ENCODE peak calls at places on chromosomes 12 and 14, in five cellular contexts. G is trophoblast cell, D is mesenchymal stem cell, M is H1, P is H9. R is an unnamed sample. For H3K4me1, the result is how much of the 10 kb centered on the place peaks cover.

GRCh38 chr12:1907652-1908611 is 10.5 kb downstream of the CACNA2D4 start:
- DNase-seq in D (no peak), G (peak), P (peak), M (peak), R (no peak)

GRCh38 chr12:50296554-50296953 is 13.2 kb upstream of the LIMA1 start:
- DNase-seq in M (no peak), P (no peak), D (no peak), G (no peak), R (no peak)

GRCh38 chr12:76915381-76916169 is 36.8 kb upstream of the CSRP2 start:
- DNase-seq in D (peak), M (no peak), G (peak), P (no peak), R (no peak)

GRCh38 chr14:55807536-55807935 is 227.5 kb downstream of the KTN1 start:
- DNase-seq in G (no peak), D (no peak), M (no peak), P (no peak), R (no peak)

GRCh38 chr12:114993202-114993601 is 309.2 kb upstream of the TBX3 start:
- DNase-seq in P (no peak), D (peak), M (no peak), G (no peak), R (no peak)

GRCh38 chr12:113683566-113683965 is 211.9 kb upstream of the LHX5 start:
- DNase-seq in P (no peak), D (no peak), M (no peak), G (no peak), R (no peak)

GRCh38 chr12:54038760-54039414 is 6.0 kb downstream of the HOXC5 start:
- DNase-seq in M (no peak), P (no peak), G (no peak), D (no peak), R (no peak)

GRCh38 chr14:31943861-31944255 is 133.2 kb upstream of the ARHGAP5 start:
- DNase-seq in P (no peak), M (no peak), D (no peak), G (no peak), R (no peak)

GRCh38 chr12:59708484-59708883 is 112.7 kb downstream of the SLC16A7 start:
- DNase-seq in M (no peak), G (no peak), D (no peak), P (no peak), R (peak)

GRCh38 chr14:43539210-43539609 is 967.9 kb downstream of the FSCB start:
- DNase-seq in D (peak), M (no peak), P (peak), G (peak), R (peak)

GRCh38 chr12:107400686-107401447 is 284.7 kb upstream of the PWP1 start:
- DNase-seq in P (no peak), G (no peak), M (no peak), D (peak), R (no peak)

GRCh38 chr12:15801770-15802393 is 12.7 kb upstream of the EPS8 start:
- DNase-seq in D (peak), P (no peak), G (peak), M (no peak), R (no peak)

GRCh38 chr12:105363890-105364289 is 33.4 kb downstream of the C12orf75 start:
- DNase-seq in M (no peak), G (no peak), P (no peak), D (no peak), R (no peak)

GRCh38 chr14:95323361-95323760 is 3.7 kb upstream of the CLMN start:
- DNase-seq in P (no peak), D (no peak), M (no peak), G (peak), R (no peak)

GRCh38 chr14:58922211-58922940 is 266.1 kb upstream of the DAAM1 start:
- DNase-seq in P (no peak), D (peak), M (no peak), G (peak), R (no peak)

GRCh38 chr12:63944586-63945228 is 100.2 kb downstream of the SRGAP1 start:
- DNase-seq in D (no peak), M (no peak), G (no peak), P (no peak), R (no peak)

GRCh38 chr12:86137936-86138335 is 118.3 kb downstream of the MGAT4C start:
- DNase-seq in D (peak), G (peak), M (no peak), P (no peak), R (no peak)

GRCh38 chr12:28550757-28551381 is 360.6 kb downstream of the CCDC91 start:
- DNase-seq in M (no peak), G (no peak), P (no peak), D (peak), R (no peak)

GRCh38 chr12:3149505-3150307 is 72.5 kb downstream of the TSPAN9 start:
- DNase-seq in M (no peak), P (no peak), G (no peak), D (no peak), R (no peak)

GRCh38 chr12:56032006-56032405 is 9.7 kb upstream of the RPS26 start:
- DNase-seq in D (no peak), M (no peak), G (no peak), P (no peak), R (no peak)

GRCh38 chr14:31283568-31284252 is 76.1 kb upstream of the HECTD1 start:
- DNase-seq in P (no peak), G (no peak), M (no peak), D (peak), R (no peak)

GRCh38 chr12:1272132-1272531 is 281.1 kb downstream of the ERC1 start:
- DNase-seq in G (no peak), M (no peak), P (no peak), D (no peak), R (no peak)

GRCh38 chr14:29926701-29927595 is 699 bp downstream of the PRKD1 start:
- DNase-seq in D (peak), M (peak), P (peak), G (peak), R (peak)

GRCh38 chr12:109947511-109947910 is 47.4 kb downstream of the TCHP start:
- DNase-seq in P (no peak), G (no peak), D (peak), M (no peak), R (no peak)

GRCh38 chr12:56414401-56414800 is 34.8 kb downstream of the TIMELESS start:
- DNase-seq in G (no peak), D (no peak), M (no peak), P (no peak), R (no peak)

GRCh38 chr14:33834101-33834955 is 116.5 kb downstream of the EGLN3 start:
- DNase-seq in G (no peak), P (no peak), M (no peak), D (no peak), R (no peak)

GRCh38 chr14:32826404-32827082 is 112.1 kb upstream of the NPAS3 start:
- DNase-seq in M (no peak), P (peak), G (no peak), D (no peak), R (no peak)

GRCh38 chr12:45214071-45214470 is 1.8 kb upstream of the ANO6 start:
- DNase-seq in P (no peak), M (no peak), G (no peak), D (no peak), R (no peak)

GRCh38 chr12:14366211-14366762 is 805 bp downstream of the ATF7IP start:
- DNase-seq in M (no peak), P (no peak), D (no peak), G (peak), R (no peak)

GRCh38 chr14:53791116-53791515 is 165.5 kb downstream of the BMP4 start:
- DNase-seq in P (no peak), M (no peak), D (no peak), G (no peak), R (no peak)

GRCh38 chr14:50303744-50304471 is 8.1 kb downstream of the L2HGDH start:
- DNase-seq in M (no peak), D (peak), P (no peak), G (peak), R (no peak)

GRCh38 chr14:64442300-64442988 is 22.9 kb upstream of the AKAP5 start:
- DNase-seq in D (no peak), P (no peak), M (no peak), G (no peak), R (no peak)

GRCh38 chr12:124864326-124864752 is 675 bp upstream of the SCARB1 start:
- DNase-seq in D (no peak), P (no peak), G (peak), M (no peak), R (no peak)

GRCh38 chr12:124867389-124867930 is 3.8 kb upstream of the SCARB1 start:
- DNase-seq in D (peak), G (peak), M (no peak), P (no peak), R (no peak)

GRCh38 chr12:124866883-124867232 is 3.2 kb upstream of the SCARB1 start:
- DNase-seq in P (no peak), M (no peak), G (no peak), D (no peak), R (no peak)

GRCh38 chr12:124865728-124866127 is 2.1 kb upstream of the SCARB1 start:
- DNase-seq in G (no peak), P (no peak), M (no peak), D (no peak), R (no peak)

DNA sequence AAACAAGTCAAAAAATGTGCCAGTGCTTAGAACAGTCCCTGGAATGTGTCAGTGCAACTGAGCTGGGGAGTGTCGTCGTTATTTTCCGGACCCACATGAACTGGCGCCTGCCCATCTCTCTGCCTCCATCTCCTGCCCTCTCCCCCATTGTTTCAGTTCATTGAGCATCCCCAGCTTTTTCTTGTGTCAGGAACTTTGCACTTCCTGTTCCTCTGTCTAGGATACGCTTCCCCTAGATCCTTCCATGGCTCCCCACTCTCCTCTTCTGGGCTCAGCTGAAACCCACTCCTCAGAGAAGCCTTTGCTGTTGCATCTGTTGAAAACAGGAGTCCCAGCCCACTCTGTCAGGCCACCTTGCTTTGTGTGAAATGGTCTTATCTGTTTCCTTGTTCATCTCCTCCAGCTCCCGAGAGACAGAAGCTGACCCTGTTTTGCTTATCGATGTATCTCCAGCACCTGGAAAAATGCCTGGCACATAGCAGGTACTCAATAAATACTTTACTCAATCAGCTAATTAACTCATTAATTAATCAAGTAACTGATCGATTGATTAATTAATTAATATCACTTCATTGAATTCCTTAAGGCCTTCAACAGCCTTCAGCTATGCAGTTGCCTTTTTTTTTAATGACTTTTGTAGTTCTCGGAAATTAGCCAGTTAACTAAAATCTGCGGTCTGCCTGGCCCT is 2.7 kb upstream of the SCARB1 start:
- DNase-seq in P (no peak), D (no peak), M (no peak), G (no peak), R (no peak)
- H2BK120ac ChIP-seq in P (no peak), D (no peak), M (no peak), G (no peak), R (no peak)

GRCh38 chr12:122724641-122725243 is 5.9 kb downstream of the HCAR1 start:
- DNase-seq in D (no peak), G (no peak), P (no peak), M (no peak), R (no peak)
- H3K4me1 ChIP-seq in D (under half), G (under half), P (under half), M (under half), R (under half)

GRCh38 chr12:13177373-13177772 is 19.2 kb upstream of the EMP1 start:
- DNase-seq in D (no peak), M (peak), P (no peak), G (no peak), R (no peak)
- H2BK12ac ChIP-seq in D (no peak), M (no peak), P (no peak), G (no peak), R (no peak)

GRCh38 chr14:51652168-51653095 is 722 bp downstream of the FRMD6 start:
- DNase-seq in M (peak), D (no peak), P (peak), G (peak), R (no peak)

GRCh38 chr14:51650721-51651387 is 856 bp upstream of the FRMD6 start:
- DNase-seq in D (no peak), M (peak), G (peak), P (peak), R (peak)

GRCh38 chr14:51653855-51654548 is 2.3 kb downstream of the FRMD6 start:
- DNase-seq in P (no peak), D (no peak), M (no peak), G (no peak), R (no peak)

GRCh38 chr14:51653096-51653814 is 1.5 kb downstream of the FRMD6 start:
- DNase-seq in P (no peak), M (no peak), D (peak), G (peak), R (no peak)

DNA sequence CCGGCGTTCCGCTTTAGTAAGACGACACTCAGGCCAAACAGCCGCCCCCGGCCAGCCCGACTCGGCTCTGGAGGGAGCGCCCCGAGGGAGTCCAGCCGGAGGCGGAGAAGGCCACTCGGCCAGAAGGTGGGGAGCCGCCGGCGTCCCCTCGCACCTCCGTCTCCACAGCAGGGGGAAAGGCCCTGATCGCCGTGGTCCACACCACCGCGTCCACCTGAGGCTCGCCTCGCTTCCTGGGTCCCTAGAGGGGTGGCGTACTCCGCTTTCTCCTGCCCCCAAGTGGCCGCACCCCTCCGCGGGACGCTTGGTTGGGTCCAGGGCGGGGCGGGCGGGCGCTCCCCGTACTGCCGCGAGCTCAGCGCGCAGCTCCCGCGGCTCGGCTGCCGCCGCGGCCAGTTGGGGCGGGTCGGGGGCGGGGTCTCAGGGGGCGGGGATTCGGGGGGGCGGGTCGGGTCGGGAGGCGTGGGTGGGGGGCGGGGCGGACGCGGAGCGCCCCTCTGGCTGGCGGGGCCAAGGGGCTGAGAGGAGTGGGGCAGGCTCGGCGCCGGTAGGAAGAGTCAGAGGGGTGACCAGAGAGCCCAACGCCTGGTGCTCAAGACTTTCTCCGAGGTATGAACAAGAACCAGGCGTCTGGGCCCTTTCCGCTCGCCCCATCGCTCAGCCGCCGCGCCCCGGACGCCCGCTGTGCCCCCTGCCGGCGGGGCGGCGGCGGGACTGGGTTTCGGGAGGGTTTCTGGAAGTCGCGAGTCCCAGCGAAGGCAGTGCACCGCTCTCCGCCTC is at the start of gene FRMD6:
- DNase-seq in M (peak), P (peak), G (peak), D (peak), R (peak)
- H2BK120ac ChIP-seq in M (peak), P (peak), G (peak), D (peak), R (peak)

DNA sequence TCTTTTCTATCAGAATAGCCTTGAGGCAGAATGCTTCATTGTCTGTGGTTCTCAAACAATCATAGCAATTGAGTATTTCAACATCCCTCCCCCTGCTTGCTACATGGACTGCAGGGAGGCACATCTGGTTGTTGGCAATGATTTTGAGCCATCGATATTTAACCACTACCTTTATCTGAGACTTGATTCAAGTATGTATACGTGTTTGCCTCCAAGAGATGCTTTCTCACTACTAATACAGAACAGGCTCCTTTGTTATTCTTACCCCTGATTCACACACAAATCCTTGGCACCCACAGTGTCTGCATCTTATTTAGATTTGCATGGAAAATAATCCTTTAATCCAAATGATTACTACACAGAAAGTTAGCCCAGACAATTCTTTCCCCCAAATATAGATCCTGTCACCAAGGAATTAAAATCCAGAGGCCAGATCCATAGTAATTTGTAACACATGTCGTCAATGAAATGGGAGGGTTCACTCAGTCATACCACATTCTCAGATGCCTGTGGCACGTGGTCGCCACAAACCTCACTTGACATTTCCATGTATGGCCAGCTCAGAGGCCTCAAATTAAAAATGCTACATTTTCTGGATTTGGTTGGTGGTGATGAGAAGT is 199.3 kb downstream of the ITPR2 start:
- DNase-seq in M (no peak), G (peak), P (no peak), D (peak), R (no peak)
- H3K4me1 ChIP-seq in M (under half), G (under half), P (under half), D (under half), R (under half)

GRCh38 chr12:91144053-91144452 is 32.8 kb upstream of the LUM start:
- DNase-seq in M (no peak), D (no peak), P (no peak), G (no peak), R (no peak)
- H2BK12ac ChIP-seq in M (no peak), D (no peak), P (no peak), G (no peak), R (no peak)

GRCh38 chr14:100030441-100031153 is 34.6 kb upstream of the EVL start:
- DNase-seq in G (peak), M (no peak), D (peak), P (no peak), R (no peak)
- H2BK120ac ChIP-seq in G (no peak), M (no peak), D (no peak), P (no peak), R (no peak)